ENCODE peak calls at places on chromosomes 6 and 20, in nine cellular contexts. Y is BE2C; S is stimulated activated CD4-positive, alpha-beta T cell treated with anti-CD3 and anti-CD28 coated beads, Interleukin-1b, Interleukin-23, amount 100 ng/mL, for 24 hours; T is A549; C is Caki2; E is astrocyte of the spinal cord; K is caudate nucleus; W is retina; F is upper lobe of right lung. O is an unnamed sample.

GRCh38 chr20:48632017-48632824 is 195.6 kb downstream of the PREX1 start:
- DNase-seq in F (no peak), C (no peak), T (no peak), W (no peak), E (no peak), K (no peak), Y (no peak), S (no peak), O (no peak)

GRCh38 chr20:53040678-53041674 is 68.8 kb downstream of the TSHZ2 start:
- DNase-seq in Y (no peak), W (no peak), T (no peak), S (no peak), C (no peak), E (no peak), K (no peak), F (no peak), O (no peak)

GRCh38 chr6:161139766-161140553 is 133.9 kb downstream of the AGPAT4 start:
- DNase-seq in E (no peak), W (no peak), Y (peak; percentile 49), F (no peak), T (no peak), S (no peak), C (peak; percentile 55), K (no peak), O (no peak)

GRCh38 chr6:148769304-148769968 is 22.6 kb downstream of the UST start:
- DNase-seq in Y (no peak), W (no peak), C (no peak), F (no peak), E (no peak), K (no peak), T (no peak), S (no peak), O (no peak)

GRCh38 chr20:38298768-38299288 is 5.1 kb upstream of the BPI start:
- DNase-seq in K (no peak), F (peak; percentile 89), E (peak; percentile 46), T (no peak), W (no peak), Y (no peak), S (no peak), C (no peak), O (no peak)

GRCh38 chr6:18601515-18602035 is 214.4 kb downstream of the RNF144B start:
- DNase-seq in E (no peak), C (no peak), Y (no peak), W (peak; percentile 47), K (no peak), T (no peak), F (no peak), S (no peak), O (no peak)

GRCh38 chr20:38199506-38200390 is 34.7 kb upstream of the TGM2 start:
- DNase-seq in T (no peak), S (no peak), C (no peak), Y (no peak), F (peak; percentile 10), W (no peak), E (no peak), K (no peak), O (no peak)

GRCh38 chr6:166032366-166033171 is 135.1 kb downstream of the TBXT start:
- DNase-seq in F (no peak), K (no peak), S (no peak), C (peak; percentile 17), Y (peak; percentile 80), T (peak; percentile 89), E (peak; percentile 86), W (no peak), O (no peak)

GRCh38 chr6:16712931-16713484 is 48.3 kb downstream of the ATXN1 start:
- DNase-seq in K (no peak), F (peak; percentile 71), T (peak; percentile 74), C (peak; percentile 95), E (peak; percentile 91), W (no peak), Y (peak; percentile 13), S (no peak), O (no peak)

GRCh38 chr6:109762769-109763450 is 71.8 kb downstream of the FIG4 start:
- DNase-seq in S (no peak), Y (no peak), E (peak; percentile 32), W (no peak), C (no peak), K (no peak), F (no peak), T (no peak), O (no peak)

GRCh38 chr6:1837868-1838267 is 228.2 kb downstream of the FOXC1 start:
- DNase-seq in S (no peak), C (no peak), W (no peak), E (no peak), T (no peak), K (no peak), Y (no peak), F (no peak), O (no peak)

GRCh38 chr20:46307139-46307998 is 929 bp downstream of the CDH22 start:
- DNase-seq in E (peak; percentile 14), K (peak; percentile 23), F (peak; percentile 82), T (peak; percentile 69), W (peak; percentile 64), Y (peak; percentile 74), S (peak; percentile 35), C (no peak), O (no peak)

GRCh38 chr6:100446115-100446921 is 18.4 kb downstream of the SIM1 start:
- DNase-seq in K (no peak), W (peak; percentile 85), T (no peak), E (no peak), Y (peak; percentile 22), C (no peak), F (no peak), S (no peak), O (no peak)